ENCODE peak calls at places on chromosomes 2 and 18, in five cellular contexts. S, F, L, Q and B are unnamed samples.

GRCh38 chr2:213846856-213847255 is 562.6 kb downstream of the SPAG16 start:
- DNase-seq in Q (no peak), L (no peak), F (no peak), S (no peak), B (no peak)

GRCh38 chr2:36318547-36318946 is 37.0 kb upstream of the CRIM1 start:
- DNase-seq in F (no peak), S (no peak), Q (no peak), L (no peak), B (no peak)

GRCh38 chr2:215748446-215748845 is 264.9 kb downstream of the MREG start:
- DNase-seq in Q (no peak), S (peak; percentile 31), L (peak; percentile 24), F (no peak), B (no peak)

GRCh38 chr2:217489145-217489960 is 513.4 kb downstream of the TNS1 start:
- DNase-seq in L (no peak), F (no peak), Q (no peak), S (no peak), B (no peak)

GRCh38 chr2:161370981-161371380 is 45.1 kb upstream of the TBR1 start:
- DNase-seq in L (no peak), F (no peak), Q (no peak), S (no peak), B (no peak)

GRCh38 chr2:167122389-167122788 is 234.1 kb downstream of the XIRP2 start:
- DNase-seq in F (no peak), S (no peak), Q (no peak), L (no peak), B (no peak)

GRCh38 chr2:219099319-219099718 is 38.6 kb upstream of the IHH start:
- DNase-seq in S (no peak), F (no peak), Q (no peak), L (no peak), B (no peak)

GRCh38 chr2:120669121-120669952 is 66.3 kb upstream of the GLI2 start:
- DNase-seq in L (no peak), S (no peak), Q (no peak), F (peak; percentile 59), B (no peak)

GRCh38 chr18:21146016-21146415 is 34.4 kb upstream of the ROCK1 start:
- DNase-seq in F (no peak), S (no peak), Q (no peak), L (no peak), B (no peak)